ENCODE peak calls at places on chromosomes 2 and 18, in nine cellular contexts. K is HFF-Myc, A is tibial nerve, J is astrocyte of the spinal cord, R is cardiac fibroblast, D is lower lobe of right lung, P is foreskin fibroblast, F is HCT116, Z is IMR-90. C is an unnamed sample.

GRCh38 chr2:122100371-122101150 is 345.1 kb downstream of the TSN start:
- DNase-seq in R (peak), F (no peak), J (no peak), P (no peak), A (no peak), Z (peak), K (no peak), D (no peak), C (peak)

GRCh38 chr2:28648147-28648546 is 103.5 kb upstream of the PPP1CB start:
- DNase-seq in Z (no peak), D (no peak), R (no peak), K (no peak), P (no peak), F (no peak), J (no peak), A (no peak), C (no peak)

GRCh38 chr2:232522014-232522854 is 2.0 kb downstream of the PRSS56 start:
- DNase-seq in F (no peak), Z (no peak), R (peak), D (peak), K (no peak), A (no peak), P (peak), J (no peak), C (no peak)

GRCh38 chr2:196434217-196434616 is 205.3 kb upstream of the CCDC150 start:
- DNase-seq in D (no peak), R (no peak), K (no peak), P (no peak), Z (no peak), A (no peak), J (no peak), F (no peak), C (no peak)

GRCh38 chr18:2657788-2658458 is 2.4 kb downstream of the SMCHD1 start:
- DNase-seq in Z (peak), A (no peak), K (peak), R (peak), P (peak), F (peak), J (peak), D (no peak), C (peak)

GRCh38 chr2:144516417-144516980 is 3.4 kb downstream of the ZEB2 start:
- DNase-seq in P (peak), K (no peak), J (peak), D (peak), F (no peak), Z (no peak), A (no peak), R (no peak), C (no peak)

GRCh38 chr2:154452906-154453493 is 245.5 kb upstream of the KCNJ3 start:
- DNase-seq in F (peak), P (peak), J (peak), K (no peak), D (no peak), Z (no peak), R (peak), A (no peak), C (no peak)

GRCh38 chr2:222295368-222296041 is 3.3 kb downstream of the PAX3 start:
- DNase-seq in Z (peak), A (no peak), P (peak), R (no peak), K (no peak), D (no peak), F (no peak), J (peak), C (no peak)

GRCh38 chr2:172481507-172482262 is 54.3 kb downstream of the ITGA6 start:
- DNase-seq in A (no peak), Z (no peak), J (no peak), R (no peak), D (no peak), P (no peak), F (no peak), K (no peak), C (no peak)

GRCh38 chr2:10223471-10223870 is 79.2 kb upstream of the HPCAL1 start:
- DNase-seq in A (no peak), D (peak), Z (no peak), K (no peak), J (no peak), F (no peak), P (no peak), R (no peak), C (no peak)

GRCh38 chr18:24321071-24321470 is 76.6 kb downstream of the OSBPL1A start:
- DNase-seq in R (no peak), Z (peak), F (no peak), P (peak), J (no peak), D (no peak), A (no peak), K (no peak), C (no peak)

GRCh38 chr18:22200611-22201225 is 31.3 kb downstream of the GATA6 start:
- DNase-seq in A (no peak), F (no peak), R (no peak), D (no peak), Z (no peak), J (no peak), K (no peak), P (no peak), C (no peak)

GRCh38 chr2:218257390-218257981 is 3.3 kb upstream of the GPBAR1 start:
- DNase-seq in Z (no peak), F (peak), J (no peak), A (no peak), P (no peak), D (peak), K (no peak), R (no peak), C (no peak)

GRCh38 chr18:5824370-5824984 is 70.8 kb downstream of the TMEM200C start:
- DNase-seq in J (no peak), A (no peak), P (no peak), D (no peak), Z (no peak), F (no peak), K (no peak), R (no peak), C (no peak)

GRCh38 chr2:197828464-197829135 is 24.2 kb downstream of the PLCL1 start:
- DNase-seq in Z (no peak), A (no peak), D (no peak), P (peak), F (no peak), R (peak), K (no peak), J (no peak), C (no peak)

GRCh38 chr2:169329669-169330554 is 32.4 kb downstream of the LRP2 start:
- DNase-seq in K (no peak), D (peak), A (no peak), Z (no peak), R (no peak), J (no peak), F (no peak), P (no peak), C (no peak)

GRCh38 chr18:60893331-60894114 is 439.7 kb upstream of the CDH20 start:
- DNase-seq in R (peak), K (no peak), F (no peak), P (no peak), Z (no peak), A (no peak), D (no peak), J (no peak), C (no peak)

GRCh38 chr2:72278046-72278445 is 130.4 kb upstream of the CYP26B1 start:
- DNase-seq in F (no peak), R (peak), K (no peak), A (no peak), Z (peak), J (peak), P (peak), D (no peak), C (no peak)

GRCh38 chr2:113273031-113273551 is 5.6 kb downstream of the PAX8 start:
- DNase-seq in D (no peak), R (peak), P (peak), Z (peak), A (no peak), K (no peak), J (peak), F (no peak), C (no peak)

GRCh38 chr18:74116628-74117554 is 30.7 kb downstream of the FBXO15 start:
- DNase-seq in F (peak), K (no peak), R (peak), P (peak), J (peak), A (no peak), D (no peak), Z (peak), C (peak)

GRCh38 chr2:102114290-102114721 is 28.2 kb upstream of the IL1R1 start:
- DNase-seq in K (no peak), D (no peak), A (no peak), Z (peak), R (peak), F (no peak), J (peak), P (no peak), C (peak)

DNA sequence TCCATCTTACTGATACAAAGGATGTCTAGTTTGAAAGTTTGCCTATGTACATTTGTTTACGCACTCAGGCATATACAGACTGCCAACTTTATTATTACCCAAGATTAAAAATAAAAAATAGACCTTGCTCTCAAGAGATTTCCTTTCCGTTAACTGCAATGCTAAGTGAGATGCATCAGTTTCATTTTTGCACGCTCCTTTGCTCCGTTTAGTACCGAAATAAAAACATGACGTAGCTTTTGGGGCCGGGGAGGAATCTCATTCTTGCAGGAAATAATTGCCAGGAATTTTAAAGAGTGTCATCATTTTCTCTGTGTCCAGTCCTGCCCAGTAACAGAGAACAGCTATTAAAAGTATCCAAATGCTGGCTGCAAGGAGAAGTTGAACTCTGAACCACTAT is 169.5 kb downstream of the SLC8A1 start:
- DNase-seq in A (no peak), J (no peak), R (peak), Z (peak), F (no peak), K (no peak), D (no peak), P (peak), C (no peak)
- H3K4me3 ChIP-seq in A (peak), J (peak), R (no peak), Z (peak), F (no peak), K (no peak), D (peak), P (peak), C (no peak)

DNA sequence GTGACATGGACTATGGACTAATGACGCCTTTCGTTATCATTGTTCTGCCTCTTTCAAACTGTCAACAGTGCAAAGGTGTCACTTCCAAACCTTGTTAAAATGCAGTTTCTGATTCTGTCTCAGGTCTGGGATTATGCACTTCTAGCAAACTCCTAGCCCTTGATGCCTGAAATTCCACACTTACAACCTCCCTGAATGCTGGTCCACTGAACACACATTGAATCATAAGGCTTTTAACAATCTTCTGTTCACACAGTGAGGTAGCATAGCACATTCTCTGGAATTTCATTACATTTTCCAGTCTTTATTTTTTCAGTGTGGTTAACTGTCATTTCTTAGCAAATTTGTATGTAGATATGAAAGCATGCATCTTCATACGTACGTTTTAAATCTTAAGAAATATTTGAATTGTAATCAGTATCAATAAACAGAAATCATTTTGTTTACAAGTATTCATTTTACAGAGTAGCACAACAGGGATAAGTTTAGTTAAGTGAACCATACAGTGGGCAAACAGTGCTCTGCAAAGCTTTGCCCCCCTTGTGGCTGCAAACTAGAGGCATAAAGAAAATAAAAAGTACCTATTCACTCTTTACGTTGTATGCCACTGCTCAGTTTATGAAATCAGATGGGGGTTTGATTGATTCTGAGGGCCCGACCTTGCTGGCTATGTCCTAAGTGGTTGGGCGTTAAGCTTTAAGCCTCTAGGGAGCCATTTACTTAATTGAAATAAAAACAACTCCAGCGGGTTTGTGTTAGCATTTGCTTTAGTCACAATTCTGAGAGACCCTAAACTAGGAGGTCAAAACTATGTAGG is 250.8 kb downstream of the LRRTM1 start:
- DNase-seq in R (no peak), P (no peak), F (no peak), Z (peak), K (no peak), A (no peak), D (no peak), J (no peak), C (no peak)
- TF ChIP-seq CTCF in R (no peak), P (no peak), F (no peak), Z (no peak), K (no peak), A (no peak), D (no peak), J (no peak), C (no peak)

GRCh38 chr2:236674238-236674637 is 104.6 kb downstream of the ACKR3 start:
- DNase-seq in J (no peak), F (no peak), P (no peak), R (no peak), D (no peak), K (no peak), Z (no peak), A (no peak), C (no peak)
- H3K4me3 ChIP-seq in J (no peak), F (no peak), P (no peak), R (no peak), D (no peak), K (no peak), Z (no peak), A (no peak), C (no peak)

DNA sequence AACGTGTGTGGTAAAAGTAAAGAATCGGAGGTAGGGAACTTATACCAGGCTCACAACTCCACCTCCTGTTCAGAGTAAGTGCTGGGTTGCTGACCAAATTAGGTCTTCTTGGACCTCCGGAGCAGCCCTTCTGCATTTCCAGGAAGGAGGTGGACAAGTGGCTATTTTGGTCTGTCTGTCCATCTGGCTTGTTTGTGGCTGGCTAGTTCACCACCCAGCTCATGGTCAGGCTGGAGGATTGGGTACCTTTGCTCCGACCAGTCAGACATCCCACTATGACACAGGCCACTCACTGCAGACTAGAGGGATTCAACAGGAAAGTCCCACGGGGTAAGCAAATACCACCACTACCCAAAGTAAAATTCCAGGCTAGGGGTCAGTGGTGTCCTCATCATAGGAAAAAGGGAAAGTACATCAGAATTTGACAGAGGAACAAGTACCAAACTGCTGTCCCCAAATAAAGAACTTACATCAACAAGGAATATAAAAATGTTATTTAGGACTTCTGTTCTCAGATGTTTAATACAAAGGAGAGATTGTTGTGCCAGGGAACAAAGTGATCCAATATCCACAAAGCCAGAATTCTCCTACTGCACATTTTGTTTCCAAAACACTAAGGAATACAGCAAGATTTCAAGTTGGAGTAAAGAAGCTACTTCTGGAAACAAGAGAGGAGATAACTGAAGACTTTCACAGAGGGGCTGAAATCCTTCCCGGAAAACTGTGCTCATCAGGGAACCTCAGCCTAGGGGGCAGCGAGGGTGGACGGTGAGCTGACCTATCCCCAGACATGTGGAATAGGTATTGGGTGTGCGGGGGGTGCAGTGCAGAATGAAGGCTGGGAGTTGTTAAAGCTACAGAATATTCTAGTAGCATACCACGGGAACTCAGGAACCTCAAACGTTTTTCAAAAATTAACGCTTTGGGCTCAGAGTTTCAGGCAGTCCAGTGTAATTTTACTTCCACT is 56.9 kb downstream of the BCL2 start:
- DNase-seq in A (peak), P (no peak), Z (no peak), J (no peak), D (no peak), K (no peak), R (no peak), F (no peak), C (no peak)
- TF ChIP-seq CTCF in A (no peak), P (no peak), Z (no peak), J (no peak), D (no peak), K (no peak), R (no peak), F (no peak), C (no peak)

DNA sequence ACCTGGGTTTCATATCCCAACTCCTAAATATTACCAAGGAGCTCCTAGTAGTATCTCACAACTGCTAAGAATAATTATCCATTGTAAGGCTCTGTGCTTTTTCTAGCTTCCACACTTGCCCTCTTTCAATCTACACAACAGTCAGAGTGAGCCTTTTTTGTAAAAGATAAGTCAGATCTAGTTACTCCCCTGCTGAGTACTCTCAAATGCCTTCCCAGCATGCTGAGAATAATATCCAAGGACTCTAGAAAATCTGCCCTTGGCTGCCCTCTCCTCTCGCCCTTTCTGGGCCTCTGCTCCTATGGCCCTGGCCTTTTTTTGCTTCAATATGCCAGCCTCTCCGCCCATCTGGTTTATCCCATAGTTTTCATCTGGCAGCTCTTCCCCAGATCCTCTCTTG is 455.9 kb upstream of the UBE2E3 start:
- DNase-seq in J (peak), R (peak), P (peak), Z (peak), K (no peak), A (no peak), D (no peak), F (no peak), C (no peak)
- H3K4me3 ChIP-seq in J (no peak), R (no peak), P (no peak), Z (no peak), K (no peak), A (no peak), D (no peak), F (no peak), C (no peak)

C was measured in astrocyte of the cerebellum.